ENCODE peak calls at places on chromosomes 3 and 15, in five cellular contexts. F is GM23338; S is skeletal muscle cell; X is CD4-positive, alpha-beta memory T cell; N is NCI-H446. V is an unnamed sample.

GRCh38 chr3:111871809-111872623 is 13.0 kb downstream of the PHLDB2 start:
- DNase-seq in S (no peak), N (no peak), F (no peak), X (no peak), V (no peak)

GRCh38 chr3:41653575-41654239 is 308.2 kb downstream of the ULK4 start:
- DNase-seq in S (peak; percentile 4), X (no peak), N (no peak), F (no peak), V (no peak)

GRCh38 chr3:120093119-120093922 is 926 bp downstream of the GSK3B start:
- DNase-seq in S (peak; percentile 68), F (peak; percentile 94), X (peak; percentile 20), N (peak; percentile 77), V (no peak)

GRCh38 chr3:183158552-183159006 is 4.0 kb downstream of the LAMP3 start:
- DNase-seq in N (no peak), F (no peak), X (no peak), S (no peak), V (no peak)

GRCh38 chr15:101055411-101055810 is 136.3 kb downstream of the LRRK1 start:
- DNase-seq in S (no peak), N (no peak), X (no peak), F (no peak), V (no peak)

GRCh38 chr15:67838789-67839332 is 984 bp downstream of the RNU6-1 start:
- DNase-seq in N (no peak), X (no peak), F (peak; percentile 93), S (no peak), V (peak; percentile 90)

GRCh38 chr3:70851066-70851465 is 538.6 kb upstream of the MDFIC2 start:
- DNase-seq in F (no peak), S (no peak), N (no peak), X (no peak), V (no peak)

GRCh38 chr3:178777718-178778411 is 241.6 kb downstream of the KCNMB2 start:
- DNase-seq in N (no peak), X (no peak), F (no peak), S (peak; percentile 43), V (no peak)

GRCh38 chr3:179336345-179336929 is 11.1 kb upstream of the MFN1 start:
- DNase-seq in X (no peak), S (no peak), F (no peak), N (no peak), V (no peak)

GRCh38 chr3:86438544-86438943 is 552.4 kb downstream of the VGLL3 start:
- DNase-seq in X (no peak), S (no peak), F (no peak), N (no peak), V (no peak)

GRCh38 chr3:40705663-40706062 is 180.9 kb downstream of the ZNF621 start:
- DNase-seq in F (no peak), N (no peak), X (no peak), S (no peak), V (no peak)

GRCh38 chr15:95843241-95843851 is 487.2 kb upstream of the NR2F2 start:
- DNase-seq in X (no peak), F (no peak), S (peak; percentile 70), N (no peak), V (no peak)

GRCh38 chr3:17759901-17760300 is 17.5 kb upstream of the TBC1D5 start:
- DNase-seq in X (no peak), N (no peak), F (no peak), S (no peak), V (no peak)

GRCh38 chr3:161349529-161350278 is 21.6 kb downstream of the SPTSSB start:
- DNase-seq in S (peak; percentile 84), F (peak; percentile 33), N (no peak), X (peak; percentile 63), V (no peak)

GRCh38 chr3:190012784-190013183 is 107.9 kb downstream of the P3H2 start:
- DNase-seq in N (no peak), F (no peak), X (no peak), S (no peak), V (no peak)

V was measured in upper lobe of right lung.